ENCODE peak calls at places on chromosome 6, in six cellular contexts. One of them, this sample, is unnamed.
A peak's percentile ranks its signal among the peaks of the same experiment; 100 is the strongest.

GRCh38 chr6:91213229-91213901 is 626.5 kb upstream of the MAP3K7 start:
- DNase-seq in H1: no peak
- DNase-seq in IMR-90: no peak
- DNase-seq in OCI-LY7: no peak
- DNase-seq in PC-3: no peak
- DNase-seq in astrocyte: no peak
- DNase-seq in this sample: no peak

GRCh38 chr6:13916230-13916944 is 8.4 kb upstream of the RNF182 start:
- DNase-seq in PC-3: peak; percentile 65
- DNase-seq in OCI-LY7: peak; percentile 26
- DNase-seq in astrocyte: peak; percentile 53
- DNase-seq in H1: no peak
- DNase-seq in IMR-90: peak; percentile 42
- DNase-seq in this sample: no peak

GRCh38 chr6:97110626-97111025 is 172.4 kb downstream of the MMS22L start:
- DNase-seq in PC-3: no peak
- DNase-seq in IMR-90: no peak
- DNase-seq in astrocyte: peak; percentile 1
- DNase-seq in OCI-LY7: no peak
- DNase-seq in H1: no peak
- DNase-seq in this sample: no peak

GRCh38 chr6:15366003-15366535 is 120.2 kb downstream of the JARID2 start:
- DNase-seq in PC-3: no peak
- DNase-seq in H1: no peak
- DNase-seq in OCI-LY7: no peak
- DNase-seq in IMR-90: no peak
- DNase-seq in astrocyte: no peak
- DNase-seq in this sample: no peak

GRCh38 chr6:109739671-109740070 is 48.6 kb downstream of the FIG4 start:
- DNase-seq in PC-3: no peak
- DNase-seq in IMR-90: no peak
- DNase-seq in astrocyte: no peak
- DNase-seq in OCI-LY7: no peak
- DNase-seq in H1: no peak
- DNase-seq in this sample: no peak

GRCh38 chr6:142946924-142947701 is 2.1 kb upstream of the HIVEP2 start:
- DNase-seq in OCI-LY7: peak; percentile 75
- DNase-seq in H1: no peak
- DNase-seq in PC-3: peak; percentile 34
- DNase-seq in astrocyte: peak; percentile 75
- DNase-seq in IMR-90: peak; percentile 68
- DNase-seq in this sample: peak; percentile 74

GRCh38 chr6:80104520-80104919 is 2.0 kb upstream of the BCKDHB start:
- DNase-seq in PC-3: no peak
- DNase-seq in IMR-90: no peak
- DNase-seq in astrocyte: no peak
- DNase-seq in H1: no peak
- DNase-seq in OCI-LY7: no peak
- DNase-seq in this sample: no peak

GRCh38 chr6:45507156-45507555 is 129.4 kb upstream of the SUPT3H start:
- DNase-seq in astrocyte: no peak
- DNase-seq in OCI-LY7: no peak
- DNase-seq in IMR-90: peak; percentile 13
- DNase-seq in H1: no peak
- DNase-seq in PC-3: peak; percentile 74
- DNase-seq in this sample: no peak

GRCh38 chr6:19836799-19837510 is at the start of gene ID4:
- DNase-seq in IMR-90: peak; percentile 96
- DNase-seq in H1: peak; percentile 88
- DNase-seq in OCI-LY7: no peak
- DNase-seq in astrocyte: peak; percentile 95
- DNase-seq in PC-3: peak; percentile 12
- DNase-seq in this sample: peak; percentile 97

GRCh38 chr6:217048-217659 is 75.1 kb upstream of the DUSP22 start:
- DNase-seq in astrocyte: no peak
- DNase-seq in PC-3: no peak
- DNase-seq in IMR-90: no peak
- DNase-seq in H1: peak; percentile 36
- DNase-seq in OCI-LY7: peak; percentile 80
- DNase-seq in this sample: peak; percentile 84

GRCh38 chr6:135686784-135687301 is 164.7 kb upstream of the PDE7B start:
- DNase-seq in H1: no peak
- DNase-seq in PC-3: peak; percentile 17
- DNase-seq in astrocyte: no peak
- DNase-seq in IMR-90: peak; percentile 60
- DNase-seq in OCI-LY7: no peak
- DNase-seq in this sample: no peak

GRCh38 chr6:131652472-131652871 is 15.4 kb downstream of the ENPP3 start:
- DNase-seq in OCI-LY7: no peak
- DNase-seq in PC-3: peak; percentile 83
- DNase-seq in IMR-90: peak; percentile 62
- DNase-seq in H1: no peak
- DNase-seq in astrocyte: peak; percentile 46
- DNase-seq in this sample: no peak

GRCh38 chr6:135183532-135184440 is 2.7 kb downstream of the MYB start:
- DNase-seq in OCI-LY7: peak; percentile 95
- DNase-seq in H1: no peak
- DNase-seq in PC-3: peak; percentile 77
- DNase-seq in IMR-90: peak; percentile 28
- DNase-seq in astrocyte: peak; percentile 9
- DNase-seq in this sample: peak; percentile 93

GRCh38 chr6:135922170-135922569 is 70.7 kb downstream of the PDE7B start:
- DNase-seq in OCI-LY7: no peak
- DNase-seq in H1: peak; percentile 23
- DNase-seq in astrocyte: peak; percentile 98
- DNase-seq in IMR-90: peak; percentile 98
- DNase-seq in PC-3: peak; percentile 93
- DNase-seq in this sample: peak; percentile 78

GRCh38 chr6:28824793-28825731 is 98.7 kb downstream of the TRIM27 start:
- DNase-seq in PC-3: no peak
- DNase-seq in IMR-90: no peak
- DNase-seq in OCI-LY7: no peak
- DNase-seq in H1: no peak
- DNase-seq in astrocyte: no peak
- DNase-seq in this sample: peak; percentile 61

GRCh38 chr6:46138281-46138680 is 8.5 kb downstream of the ENPP4 start:
- DNase-seq in PC-3: no peak
- DNase-seq in IMR-90: no peak
- DNase-seq in H1: no peak
- DNase-seq in OCI-LY7: peak; percentile 7
- DNase-seq in astrocyte: no peak
- DNase-seq in this sample: no peak

GRCh38 chr6:157503018-157503747 is 122.2 kb downstream of the ZDHHC14 start:
- DNase-seq in astrocyte: no peak
- DNase-seq in IMR-90: no peak
- DNase-seq in PC-3: no peak
- DNase-seq in H1: no peak
- DNase-seq in OCI-LY7: peak; percentile 12
- DNase-seq in this sample: no peak

GRCh38 chr6:157500022-157500421 is 119.0 kb downstream of the ZDHHC14 start:
- DNase-seq in IMR-90: no peak
- DNase-seq in OCI-LY7: no peak
- DNase-seq in astrocyte: no peak
- DNase-seq in PC-3: no peak
- DNase-seq in H1: no peak
- DNase-seq in this sample: no peak

GRCh38 chr6:157497579-157497978 is 116.6 kb downstream of the ZDHHC14 start:
- DNase-seq in astrocyte: no peak
- DNase-seq in PC-3: no peak
- DNase-seq in IMR-90: no peak
- DNase-seq in OCI-LY7: no peak
- DNase-seq in H1: no peak
- DNase-seq in this sample: no peak

GRCh38 chr6:157496534-157497095 is 115.6 kb downstream of the ZDHHC14 start:
- DNase-seq in PC-3: no peak
- DNase-seq in H1: no peak
- DNase-seq in astrocyte: no peak
- DNase-seq in IMR-90: no peak
- DNase-seq in OCI-LY7: no peak
- DNase-seq in this sample: no peak

DNA sequence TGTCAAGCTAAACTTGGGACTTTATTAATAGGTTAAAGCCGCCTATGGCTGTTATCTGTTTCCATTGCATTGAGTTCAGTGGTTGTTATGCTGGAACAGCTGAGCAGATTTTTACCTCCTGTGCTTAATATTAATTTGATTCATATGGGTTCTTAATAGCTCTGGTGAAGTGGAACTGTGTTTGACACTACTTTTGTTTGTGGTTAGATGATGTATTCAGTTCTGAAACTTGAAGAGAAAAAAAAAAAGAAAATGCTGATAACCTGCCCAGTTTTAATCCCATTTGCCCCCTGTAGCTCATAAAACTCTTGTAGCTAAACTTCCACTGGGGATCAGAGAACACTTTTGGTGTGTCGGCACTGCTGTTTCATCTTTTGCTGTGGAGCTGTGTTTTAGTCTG is 117.8 kb downstream of the ZDHHC14 start:
- DNase-seq in astrocyte: no peak
- DNase-seq in H1: no peak
- DNase-seq in IMR-90: no peak
- DNase-seq in OCI-LY7: no peak
- DNase-seq in PC-3: no peak
- DNase-seq in this sample: no peak
- H3K4me1 ChIP-seq in astrocyte: no peaks in the 10 kb centered on the region
- H3K4me1 ChIP-seq in H1: no peaks in the 10 kb centered on the region
- H3K4me1 ChIP-seq in IMR-90: no peaks in the 10 kb centered on the region
- H3K4me1 ChIP-seq in OCI-LY7: peaks cover 4% of the 10 kb centered on the region
- H3K4me1 ChIP-seq in PC-3: no peaks in the 10 kb centered on the region
- H3K4me1 ChIP-seq in this sample: no peaks in the 10 kb centered on the region

GRCh38 chr6:69915346-69915745 is 49.0 kb downstream of the COL19A1 start:
- DNase-seq in IMR-90: no peak
- DNase-seq in H1: no peak
- DNase-seq in OCI-LY7: no peak
- DNase-seq in astrocyte: no peak
- DNase-seq in PC-3: no peak
- DNase-seq in this sample: no peak

GRCh38 chr6:69913361-69913760 is 47.0 kb downstream of the COL19A1 start:
- DNase-seq in OCI-LY7: no peak
- DNase-seq in IMR-90: no peak
- DNase-seq in astrocyte: no peak
- DNase-seq in PC-3: no peak
- DNase-seq in H1: no peak
- DNase-seq in this sample: no peak

GRCh38 chr6:69917834-69918233 is 51.5 kb downstream of the COL19A1 start:
- DNase-seq in astrocyte: peak; percentile 41
- DNase-seq in IMR-90: peak; percentile 77
- DNase-seq in OCI-LY7: no peak
- DNase-seq in PC-3: peak; percentile 73
- DNase-seq in H1: no peak
- DNase-seq in this sample: peak; percentile 6

GRCh38 chr6:69918766-69919165 is 52.4 kb downstream of the COL19A1 start:
- DNase-seq in OCI-LY7: no peak
- DNase-seq in astrocyte: peak; percentile 2
- DNase-seq in PC-3: no peak
- DNase-seq in H1: no peak
- DNase-seq in IMR-90: peak; percentile 6
- DNase-seq in this sample: no peak

DNA sequence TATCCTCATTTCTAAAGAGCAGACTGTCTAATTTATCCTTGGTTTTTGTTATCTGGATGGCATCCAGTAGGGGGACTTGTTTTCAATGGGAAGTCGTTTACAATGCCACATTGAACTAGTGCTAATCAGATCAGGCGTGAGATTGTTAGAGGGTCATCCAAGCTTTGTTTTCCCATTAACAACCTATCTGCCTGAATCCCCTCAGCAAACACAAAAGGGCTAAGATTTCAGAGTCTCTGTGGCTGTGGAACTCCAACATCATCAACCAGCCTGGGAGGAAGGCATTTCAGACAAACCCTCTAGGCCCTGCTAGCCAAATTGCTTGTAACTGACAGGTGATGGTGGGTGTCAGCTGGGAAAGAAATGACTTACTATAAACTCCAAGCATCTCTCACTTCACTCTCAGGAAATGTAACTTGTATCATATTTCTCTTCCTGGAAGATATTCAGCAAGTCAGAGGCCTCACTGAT is 47.7 kb downstream of the COL19A1 start:
- DNase-seq in H1: no peak
- DNase-seq in PC-3: no peak
- DNase-seq in OCI-LY7: no peak
- DNase-seq in IMR-90: peak; percentile 4
- DNase-seq in astrocyte: no peak
- DNase-seq in this sample: peak; percentile 48
- H3K4me2 ChIP-seq in H1: no peak overlapping the region
- H3K4me2 ChIP-seq in PC-3: no peak overlapping the region
- H3K4me2 ChIP-seq in OCI-LY7: no peak overlapping the region
- H3K4me2 ChIP-seq in IMR-90: no peak overlapping the region
- H3K4me2 ChIP-seq in astrocyte: no peak overlapping the region
- H3K4me2 ChIP-seq in this sample: no peak overlapping the region

GRCh38 chr6:133969285-133969946 is 16.4 kb downstream of the TBPL1 start:
- DNase-seq in H1: no peak
- DNase-seq in astrocyte: no peak
- DNase-seq in PC-3: no peak
- DNase-seq in OCI-LY7: no peak
- DNase-seq in IMR-90: no peak
- DNase-seq in this sample: no peak

GRCh38 chr6:133977983-133978895 is 25.2 kb downstream of the TBPL1 start:
- DNase-seq in IMR-90: peak; percentile 86
- DNase-seq in OCI-LY7: no peak
- DNase-seq in H1: no peak
- DNase-seq in astrocyte: peak; percentile 73
- DNase-seq in PC-3: peak; percentile 36
- DNase-seq in this sample: no peak

GRCh38 chr6:133972388-133972787 is 19.4 kb downstream of the TBPL1 start:
- DNase-seq in PC-3: no peak
- DNase-seq in H1: no peak
- DNase-seq in astrocyte: no peak
- DNase-seq in OCI-LY7: no peak
- DNase-seq in IMR-90: no peak
- DNase-seq in this sample: no peak

GRCh38 chr6:133971861-133972260 is 18.8 kb downstream of the TBPL1 start:
- DNase-seq in astrocyte: no peak
- DNase-seq in IMR-90: peak; percentile 36
- DNase-seq in PC-3: no peak
- DNase-seq in H1: no peak
- DNase-seq in OCI-LY7: no peak
- DNase-seq in this sample: no peak

GRCh38 chr6:133973109-133973971 is 20.3 kb downstream of the TBPL1 start:
- DNase-seq in H1: no peak
- DNase-seq in PC-3: peak; percentile 68
- DNase-seq in IMR-90: peak; percentile 72
- DNase-seq in OCI-LY7: peak; percentile 69
- DNase-seq in astrocyte: no peak
- DNase-seq in this sample: peak; percentile 72
- H3K4me1 ChIP-seq in H1: no peaks in the 10 kb centered on the region
- H3K4me1 ChIP-seq in PC-3: peaks cover 19% of the 10 kb centered on the region
- H3K4me1 ChIP-seq in IMR-90: peaks cover 2% of the 10 kb centered on the region
- H3K4me1 ChIP-seq in OCI-LY7: peaks cover 20% of the 10 kb centered on the region
- H3K4me1 ChIP-seq in astrocyte: peaks cover 4% of the 10 kb centered on the region
- H3K4me1 ChIP-seq in this sample: peaks cover 19% of the 10 kb centered on the region

GRCh38 chr6:105994522-105995402 is 91.4 kb upstream of the PRDM1 start:
- DNase-seq in IMR-90: peak; percentile 78
- DNase-seq in astrocyte: peak; percentile 62
- DNase-seq in H1: no peak
- DNase-seq in PC-3: no peak
- DNase-seq in OCI-LY7: peak; percentile 34
- DNase-seq in this sample: peak; percentile 82
- H3K4me2 ChIP-seq in IMR-90: peak overlapping the region; percentile 97
- H3K4me2 ChIP-seq in astrocyte: peak overlapping the region; percentile 98
- H3K4me2 ChIP-seq in H1: peak overlapping the region; percentile 100
- H3K4me2 ChIP-seq in PC-3: no peak overlapping the region
- H3K4me2 ChIP-seq in OCI-LY7: peak overlapping the region; percentile 70
- H3K4me2 ChIP-seq in this sample: peak overlapping the region; percentile 93